ENCODE peak calls at places on chromosomes 11 and 22, in eight cellular contexts. C, P, S, H, E, K, Z and G are unnamed samples.

GRCh38 chr11:119309411-119309810 is 7.5 kb downstream of the MCAM start:
- DNase-seq in H (no peak), P (no peak), S (no peak), K (peak), Z (no peak), E (no peak), C (no peak), G (no peak)

GRCh38 chr22:49296561-49296960 is 531.1 kb downstream of the BRD1 start:
- DNase-seq in C (no peak), K (peak), E (no peak), H (no peak), Z (no peak), S (no peak), P (peak), G (no peak)

GRCh38 chr22:30877662-30878515 is 90.7 kb downstream of the MORC2 start:
- DNase-seq in H (peak), P (no peak), Z (no peak), K (no peak), C (no peak), S (no peak), E (no peak), G (peak)

GRCh38 chr11:79438631-79439429 is 2.0 kb downstream of the TENM4 start:
- DNase-seq in Z (no peak), C (no peak), S (peak), K (peak), P (no peak), E (peak), H (peak), G (peak)

GRCh38 chr11:122207505-122207904 is 91.5 kb upstream of the BLID start:
- DNase-seq in C (no peak), K (no peak), P (no peak), S (peak), H (no peak), E (peak), Z (no peak), G (peak)

GRCh38 chr11:75768909-75769771 is 562 bp downstream of the DGAT2 start:
- DNase-seq in P (no peak), E (no peak), Z (no peak), C (peak), K (no peak), H (peak), S (no peak), G (peak)

GRCh38 chr11:128417607-128418324 is 169.6 kb downstream of the ETS1 start:
- DNase-seq in E (no peak), H (no peak), P (no peak), S (no peak), Z (no peak), K (no peak), C (no peak), G (no peak)

GRCh38 chr11:65870307-65870658 is 2.3 kb downstream of the EFEMP2 start:
- DNase-seq in H (no peak), E (no peak), S (no peak), C (no peak), Z (no peak), K (peak), P (no peak), G (no peak)

GRCh38 chr11:95675585-95675984 is 114.0 kb downstream of the FAM76B start:
- DNase-seq in S (no peak), H (no peak), Z (no peak), K (no peak), C (no peak), P (no peak), E (no peak), G (no peak)

GRCh38 chr22:35037089-35037488 is 28.9 kb upstream of the ISX start:
- DNase-seq in H (no peak), P (no peak), K (no peak), S (no peak), Z (no peak), E (no peak), C (no peak), G (no peak)

GRCh38 chr11:44304091-44305084 is 5.6 kb downstream of the ALX4 start:
- DNase-seq in C (no peak), K (peak), P (no peak), Z (no peak), E (no peak), S (no peak), H (peak), G (no peak)

GRCh38 chr11:3796346-3796745 is 1.0 kb downstream of the NUP98 start:
- DNase-seq in Z (no peak), P (no peak), H (no peak), E (no peak), C (no peak), K (no peak), S (no peak), G (no peak)

GRCh38 chr22:49827853-49828598 is at the start of gene BRD1:
- DNase-seq in E (peak), H (peak), C (no peak), S (no peak), Z (no peak), P (peak), K (peak), G (no peak)

GRCh38 chr22:41664951-41665350 is 23.7 kb downstream of the SNU13 start:
- DNase-seq in H (no peak), Z (no peak), P (no peak), E (no peak), C (no peak), S (no peak), K (no peak), G (no peak)

GRCh38 chr11:7449841-7450214 is 35.5 kb upstream of the OLFML1 start:
- DNase-seq in Z (no peak), S (no peak), H (no peak), P (no peak), E (no peak), C (no peak), K (no peak), G (no peak)

GRCh38 chr22:42074153-42074750 is at the start of gene PHETA2:
- DNase-seq in Z (no peak), H (peak), P (peak), S (peak), C (no peak), E (peak), K (peak), G (no peak)

GRCh38 chr22:44664149-44664548 is 37.9 kb upstream of the PRR5 start:
- DNase-seq in C (no peak), H (peak), P (peak), E (peak), S (no peak), K (no peak), Z (no peak), G (peak)

GRCh38 chr22:44975444-44976262 is 34.2 kb downstream of the PHF21B start:
- DNase-seq in C (peak), P (peak), K (no peak), H (peak), Z (peak), E (peak), S (peak), G (peak)

GRCh38 chr22:27989758-27990450 is 70.8 kb upstream of the PITPNB start:
- DNase-seq in Z (no peak), H (no peak), E (no peak), K (no peak), P (peak), C (no peak), S (no peak), G (peak)

GRCh38 chr22:43151251-43152000 is at the start of gene TSPO:
- DNase-seq in C (peak), E (peak), H (peak), Z (no peak), P (peak), K (peak), S (peak), G (peak)

GRCh38 chr11:1943977-1944376 is 3.2 kb upstream of the MRPL23 start:
- DNase-seq in E (no peak), P (no peak), C (no peak), H (no peak), K (peak), S (no peak), Z (no peak), G (peak)

GRCh38 chr11:21810650-21811049 is 382.2 kb upstream of the ANO5 start:
- DNase-seq in P (no peak), C (no peak), E (no peak), K (no peak), H (no peak), S (no peak), Z (no peak), G (no peak)

GRCh38 chr11:107123022-107123421 is 104.7 kb upstream of the GUCY1A2 start:
- DNase-seq in P (no peak), H (no peak), S (no peak), E (no peak), C (no peak), Z (no peak), K (no peak), G (no peak)

GRCh38 chr11:84558085-84558905 is 1068.8 kb downstream of the DLG2 start:
- DNase-seq in C (peak), E (no peak), P (peak), H (peak), Z (no peak), K (no peak), S (peak), G (no peak)

GRCh38 chr11:113895367-113896155 is 9.0 kb upstream of the HTR3B start:
- DNase-seq in Z (no peak), S (no peak), E (no peak), P (no peak), C (no peak), H (no peak), K (no peak), G (no peak)

GRCh38 chr22:47610766-47611165 is 848.3 kb downstream of the TBC1D22A start:
- DNase-seq in P (no peak), K (no peak), H (no peak), E (no peak), Z (no peak), C (no peak), S (no peak), G (no peak)

GRCh38 chr11:12914401-12914912 is 94.7 kb upstream of the RASSF10 start:
- DNase-seq in H (peak), S (no peak), P (no peak), C (peak), E (peak), Z (peak), K (peak), G (peak)

GRCh38 chr11:67381244-67381972 is 8.0 kb upstream of the CLCF1 start:
- DNase-seq in P (no peak), H (no peak), Z (no peak), K (no peak), E (no peak), S (no peak), C (no peak), G (peak)
- TF ChIP-seq CTCF in P (no peak), H (no peak), Z (no peak), K (no peak), E (no peak), S (no peak), C (no peak), G (no peak)

GRCh38 chr11:47688101-47688500 is 27.1 kb downstream of the AGBL2 start:
- DNase-seq in H (no peak), S (no peak), E (no peak), C (no peak), P (no peak), K (no peak), Z (no peak), G (no peak)

GRCh38 chr11:47691979-47692378 is 23.2 kb downstream of the AGBL2 start:
- DNase-seq in C (no peak), Z (no peak), K (no peak), H (no peak), P (no peak), E (no peak), S (no peak), G (no peak)

GRCh38 chr11:47688986-47689385 is 26.2 kb downstream of the AGBL2 start:
- DNase-seq in Z (no peak), P (no peak), H (no peak), E (no peak), C (no peak), K (no peak), S (no peak), G (no peak)

DNA sequence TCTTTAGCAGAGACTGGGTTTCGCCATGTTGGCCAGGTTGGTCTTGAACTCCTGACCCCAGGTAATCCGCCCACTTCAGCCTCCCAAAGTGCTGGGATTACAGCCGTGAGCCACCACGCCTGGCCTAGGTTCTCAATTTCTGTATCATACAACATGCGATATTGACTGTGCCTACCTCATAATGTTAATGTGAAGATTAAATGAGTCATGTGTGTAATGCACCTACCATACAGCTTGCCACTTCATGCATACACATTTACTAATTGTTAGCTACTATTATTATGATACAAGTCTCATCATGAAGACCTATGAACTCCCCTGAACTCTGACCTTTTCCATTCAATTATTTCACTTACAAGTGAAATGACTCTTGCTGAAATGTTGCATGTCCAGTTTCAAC is 25.7 kb downstream of the AGBL2 start:
- DNase-seq in K (no peak), Z (no peak), S (no peak), E (no peak), C (no peak), P (no peak), H (no peak), G (no peak)
- TF ChIP-seq EP300 in K (no peak), Z (no peak), S (no peak), E (no peak), C (no peak), P (no peak), H (no peak), G (no peak)

GRCh38 chr22:37328017-37328416 is 45.7 kb downstream of the CYTH4 start:
- DNase-seq in Z (no peak), C (no peak), S (no peak), K (no peak), H (no peak), E (no peak), P (no peak), G (no peak)

GRCh38 chr22:37331034-37331428 is 48.7 kb downstream of the CYTH4 start:
- DNase-seq in H (no peak), Z (no peak), S (no peak), K (no peak), E (no peak), P (no peak), C (no peak), G (no peak)

GRCh38 chr22:37329239-37330140 is 47.2 kb downstream of the CYTH4 start:
- DNase-seq in C (no peak), K (no peak), E (no peak), P (no peak), S (no peak), Z (no peak), H (no peak), G (no peak)

GRCh38 chr22:37331811-37332536 is 49.7 kb downstream of the CYTH4 start:
- DNase-seq in E (no peak), Z (no peak), C (no peak), S (no peak), H (no peak), P (no peak), K (no peak), G (no peak)

GRCh38 chr22:37330200-37331033 is 48.1 kb downstream of the CYTH4 start:
- DNase-seq in H (peak), E (no peak), S (no peak), P (peak), C (peak), Z (peak), K (peak), G (no peak)
- TF ChIP-seq CTCF in H (peak), E (no peak), S (no peak), P (no peak), C (peak), Z (peak), K (no peak), G (no peak)

GRCh38 chr11:35064114-35064800 is 74.7 kb upstream of the CD44 start:
- DNase-seq in H (peak), P (no peak), Z (no peak), E (no peak), K (no peak), S (no peak), C (no peak), G (no peak)
- TF ChIP-seq EP300 in H (peak), P (no peak), Z (no peak), E (no peak), K (no peak), S (no peak), C (no peak), G (no peak)

GRCh38 chr11:69101100-69101791 is 52.5 kb downstream of the TPCN2 start:
- DNase-seq in P (peak), C (peak), E (peak), Z (peak), K (peak), H (peak), S (peak), G (peak)

GRCh38 chr11:69104212-69104855 is 51.4 kb upstream of the SMIM38 start:
- DNase-seq in Z (no peak), H (no peak), P (no peak), S (no peak), C (no peak), E (no peak), K (peak), G (no peak)

GRCh38 chr11:69102161-69102695 is 53.5 kb downstream of the TPCN2 start:
- DNase-seq in P (no peak), K (peak), H (no peak), E (no peak), C (no peak), Z (no peak), S (no peak), G (no peak)

GRCh38 chr11:69101792-69102152 is 53.0 kb downstream of the TPCN2 start:
- DNase-seq in K (peak), Z (no peak), E (no peak), P (no peak), S (no peak), C (no peak), H (no peak), G (no peak)

GRCh38 chr11:69102732-69103615 is 52.8 kb upstream of the SMIM38 start:
- DNase-seq in C (no peak), P (no peak), H (peak), K (peak), E (no peak), Z (no peak), S (no peak), G (no peak)
- TF ChIP-seq CTCF in C (peak), P (no peak), H (peak), K (no peak), E (no peak), Z (peak), S (no peak), G (no peak)

DNA sequence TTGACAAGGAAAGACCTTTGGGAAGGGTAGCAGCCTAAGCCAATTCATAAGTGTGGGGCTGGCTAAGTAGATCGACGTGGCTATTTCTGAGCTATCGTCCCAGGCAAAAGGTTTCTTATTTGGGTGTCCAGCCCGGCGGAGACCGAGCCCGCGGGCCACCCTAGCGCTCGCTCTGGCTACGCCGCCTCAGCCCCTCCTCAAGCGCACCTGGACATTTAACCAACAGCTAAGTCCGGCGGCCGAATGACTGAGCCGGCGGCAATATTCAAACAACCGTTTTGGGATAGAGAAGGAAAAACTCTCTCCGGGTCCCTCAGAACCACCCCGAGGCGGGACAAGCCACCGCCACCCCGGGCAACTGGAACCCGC is 457 bp downstream of the RNF141 start:
- DNase-seq in E (no peak), H (no peak), S (peak), K (no peak), C (no peak), Z (no peak), P (peak), G (peak)
- TF ChIP-seq EP300 in E (no peak), H (no peak), S (no peak), K (no peak), C (no peak), Z (no peak), P (no peak), G (no peak)

DNA sequence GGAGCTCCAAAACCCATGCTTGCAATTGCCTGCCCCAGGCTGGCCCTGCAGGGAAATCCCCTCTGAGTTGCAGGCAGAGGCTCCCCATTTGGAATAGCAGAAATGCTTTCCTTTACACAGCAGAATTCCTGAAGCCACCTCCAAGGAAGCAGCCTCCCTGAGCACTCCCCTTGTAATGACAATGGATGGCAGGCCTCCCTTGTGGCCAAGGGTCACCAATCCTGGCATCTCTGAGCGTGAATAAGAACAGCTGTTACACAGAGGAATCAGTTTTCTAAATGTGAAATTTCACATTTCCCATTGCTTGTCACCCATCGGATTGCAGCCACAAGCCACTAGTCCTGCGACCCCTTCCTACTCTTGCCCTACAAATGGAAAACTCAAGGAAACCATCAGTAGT is 107.6 kb downstream of the GALNT18 start:
- DNase-seq in Z (peak), S (no peak), P (no peak), C (no peak), H (no peak), K (no peak), E (no peak), G (no peak)
- TF ChIP-seq CTCF in Z (no peak), S (no peak), P (no peak), C (no peak), H (no peak), K (no peak), E (no peak), G (no peak)

DNA sequence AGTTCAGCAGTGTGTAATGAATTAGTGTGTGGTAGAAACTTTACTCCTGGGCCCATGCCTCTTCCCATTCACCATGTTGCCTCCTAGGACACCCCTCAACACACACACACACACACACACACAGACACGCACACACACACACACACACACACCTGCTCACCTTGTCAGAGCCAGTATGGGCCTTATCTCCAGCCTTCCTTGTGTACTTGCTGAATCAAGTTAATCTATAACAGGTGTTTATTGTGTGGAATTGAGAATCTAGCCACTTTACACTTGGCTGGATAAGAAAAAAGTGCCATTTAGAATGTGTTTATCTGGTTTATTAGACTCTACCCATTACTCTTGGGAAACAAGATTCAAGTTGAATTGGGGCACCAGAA is 14.5 kb upstream of the ZDHHC13 start:
- DNase-seq in S (no peak), E (no peak), K (no peak), P (no peak), H (no peak), Z (no peak), C (no peak), G (no peak)
- TF ChIP-seq EP300 in S (no peak), E (no peak), K (no peak), P (no peak), H (no peak), Z (no peak), C (no peak), G (no peak)